ENCODE peak calls at places on chromosome 18, in five cellular contexts. F, Z, P, V and O are unnamed samples.

GRCh38 chr18:32974421-32975165 is 201.8 kb upstream of the KLHL14 start:
- DNase-seq in F (no peak), Z (no peak), P (no peak), V (no peak), O (no peak)

GRCh38 chr18:39604836-39605235 is 2039.2 kb upstream of the CELF4 start:
- DNase-seq in F (no peak), Z (no peak), P (no peak), V (peak), O (peak)

GRCh38 chr18:39692367-39693011 is 2126.9 kb upstream of the CELF4 start:
- DNase-seq in F (no peak), Z (no peak), P (no peak), V (no peak), O (no peak)

GRCh38 chr18:32177530-32177929 is 12.3 kb upstream of the MEP1B start:
- DNase-seq in F (no peak), Z (no peak), P (no peak), V (no peak), O (no peak)

GRCh38 chr18:49224130-49224529 is 236.3 kb downstream of the DYM start:
- DNase-seq in F (no peak), Z (no peak), P (no peak), V (no peak), O (no peak)

GRCh38 chr18:21306368-21306767 is 64.3 kb downstream of the GREB1L start:
- DNase-seq in F (no peak), Z (no peak), P (no peak), V (no peak), O (no peak)

GRCh38 chr18:35707674-35708073 is 126.1 kb downstream of the GALNT1 start:
- DNase-seq in F (no peak), Z (no peak), P (peak), V (no peak), O (no peak)

GRCh38 chr18:36392163-36392887 is 94.8 kb downstream of the FHOD3 start:
- DNase-seq in F (no peak), Z (no peak), P (no peak), V (no peak), O (no peak)

GRCh38 chr18:63762518-63762917 is 12.7 kb upstream of the SERPINB7 start:
- DNase-seq in F (no peak), Z (no peak), P (no peak), V (peak), O (peak)

GRCh38 chr18:24726727-24727539 is 266.5 kb downstream of the HRH4 start:
- DNase-seq in F (peak), Z (peak), P (peak), V (peak), O (peak)

GRCh38 chr18:36374262-36374661 is 76.7 kb downstream of the FHOD3 start:
- DNase-seq in F (no peak), Z (no peak), P (no peak), V (no peak), O (no peak)

GRCh38 chr18:11322006-11322405 is 172.6 kb upstream of the PIEZO2 start:
- DNase-seq in F (no peak), Z (no peak), P (no peak), V (no peak), O (no peak)

GRCh38 chr18:45670281-45670962 is 53.6 kb upstream of the SLC14A1 start:
- DNase-seq in F (no peak), Z (peak), P (no peak), V (peak), O (no peak)

GRCh38 chr18:3172081-3172480 is 47.7 kb downstream of the MYOM1 start:
- DNase-seq in F (no peak), Z (no peak), P (no peak), V (no peak), O (no peak)

GRCh38 chr18:7658701-7659100 is 91.6 kb downstream of the PTPRM start:
- DNase-seq in F (no peak), Z (no peak), P (no peak), V (no peak), O (no peak)

GRCh38 chr18:48733854-48734253 is 195.0 kb downstream of the CTIF start:
- DNase-seq in F (peak), Z (no peak), P (no peak), V (no peak), O (no peak)

GRCh38 chr18:80251700-80252099 is 4.4 kb upstream of the PARD6G start:
- DNase-seq in F (no peak), Z (no peak), P (no peak), V (no peak), O (no peak)

GRCh38 chr18:45004531-45004930 is 323.8 kb downstream of the SETBP1 start:
- DNase-seq in F (no peak), Z (no peak), P (no peak), V (no peak), O (no peak)

DNA sequence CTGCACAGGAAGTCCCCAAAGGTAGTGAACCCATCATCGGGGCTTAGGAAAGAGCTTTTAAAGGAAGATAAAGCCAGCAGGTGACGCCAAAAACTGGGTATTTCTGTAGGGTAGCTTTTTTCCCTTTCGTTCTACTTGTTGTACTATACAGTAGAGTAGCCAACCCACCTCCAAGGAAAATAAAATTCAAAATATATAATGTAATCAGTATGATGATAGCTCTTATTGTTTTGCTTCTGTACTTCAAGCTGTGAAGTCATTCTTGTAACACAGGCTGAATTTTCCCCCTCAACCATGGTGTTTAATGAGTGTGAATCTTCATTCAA is 112.1 kb downstream of the FAM210A start:
- DNase-seq in F (no peak), Z (no peak), P (no peak), V (no peak), O (no peak)
- H3K4me3 ChIP-seq in F (no peak), Z (no peak), P (no peak), V (no peak), O (no peak)

DNA sequence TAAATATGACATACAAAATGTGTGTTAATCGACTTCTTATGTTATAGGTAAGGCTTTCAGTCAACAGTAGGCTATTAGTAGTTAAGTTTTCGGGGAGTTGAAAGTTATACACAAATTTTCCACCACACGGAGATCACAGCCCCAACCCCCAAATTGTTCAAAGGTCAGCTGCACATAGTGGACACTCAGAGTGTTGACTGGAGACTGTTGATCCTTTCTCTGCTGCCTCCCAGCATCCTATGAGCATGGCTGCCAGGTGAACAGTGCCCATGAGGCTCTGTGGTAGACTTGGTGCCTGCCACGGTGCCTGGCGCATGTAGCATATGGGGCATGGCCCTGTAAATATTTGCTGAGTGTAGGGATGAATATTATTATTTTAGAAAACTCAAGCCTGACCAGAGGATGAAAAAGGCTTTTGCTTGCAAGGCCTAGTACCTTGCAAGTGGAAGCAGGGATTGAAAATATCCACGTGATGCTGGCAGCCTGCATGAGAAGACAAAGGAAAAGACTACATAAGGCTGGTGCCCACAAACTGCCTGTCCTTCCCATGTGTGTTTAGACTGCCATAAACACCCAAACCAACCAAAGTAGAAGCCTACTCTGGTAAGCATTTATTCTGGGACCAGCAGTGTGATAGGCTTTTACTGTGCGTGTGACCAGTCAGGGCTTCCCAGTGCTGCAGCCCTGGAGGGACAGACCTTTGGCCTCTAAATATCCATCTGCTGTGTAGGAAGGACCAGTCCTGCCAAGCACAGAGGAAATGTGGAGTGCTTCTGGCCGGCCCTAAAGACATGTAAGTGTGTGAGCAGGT is 226.1 kb downstream of the LDLRAD4 start:
- DNase-seq in F (no peak), Z (no peak), P (no peak), V (no peak), O (no peak)
- H3K4me3 ChIP-seq in F (no peak), Z (no peak), P (no peak), V (no peak), O (no peak)

DNA sequence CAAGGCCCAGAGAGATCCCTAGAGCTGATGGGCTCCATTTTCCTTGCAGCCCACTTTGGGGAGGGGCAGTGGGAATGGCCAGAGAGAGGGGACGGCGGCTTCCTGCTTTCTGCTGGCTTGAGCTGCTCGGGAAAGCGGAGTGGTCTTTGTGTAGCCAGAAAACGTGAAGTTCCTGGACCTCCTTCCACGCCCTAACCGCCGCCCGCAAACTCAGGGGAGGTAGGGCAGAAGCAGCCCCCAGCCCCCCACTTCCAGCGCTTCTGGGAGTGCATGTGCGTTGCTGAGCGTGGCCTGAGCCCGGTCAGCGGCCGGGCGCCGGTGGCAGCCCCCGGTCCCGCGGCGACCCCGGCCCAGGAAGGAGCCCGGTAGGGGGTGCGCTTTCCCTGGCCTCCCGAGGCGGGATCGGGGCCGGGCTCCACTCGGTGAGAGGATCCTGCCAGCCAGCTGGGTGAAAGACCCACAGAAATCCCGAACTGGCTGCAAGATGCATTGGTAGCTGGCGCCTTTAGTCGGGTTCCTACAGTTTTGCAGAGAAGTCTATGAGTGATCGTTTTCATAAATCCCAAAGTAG is 25.3 kb upstream of the BOD1L2 start:
- DNase-seq in F (no peak), Z (no peak), P (no peak), V (no peak), O (no peak)
- H3K4me3 ChIP-seq in F (no peak), Z (no peak), P (no peak), V (no peak), O (no peak)

DNA sequence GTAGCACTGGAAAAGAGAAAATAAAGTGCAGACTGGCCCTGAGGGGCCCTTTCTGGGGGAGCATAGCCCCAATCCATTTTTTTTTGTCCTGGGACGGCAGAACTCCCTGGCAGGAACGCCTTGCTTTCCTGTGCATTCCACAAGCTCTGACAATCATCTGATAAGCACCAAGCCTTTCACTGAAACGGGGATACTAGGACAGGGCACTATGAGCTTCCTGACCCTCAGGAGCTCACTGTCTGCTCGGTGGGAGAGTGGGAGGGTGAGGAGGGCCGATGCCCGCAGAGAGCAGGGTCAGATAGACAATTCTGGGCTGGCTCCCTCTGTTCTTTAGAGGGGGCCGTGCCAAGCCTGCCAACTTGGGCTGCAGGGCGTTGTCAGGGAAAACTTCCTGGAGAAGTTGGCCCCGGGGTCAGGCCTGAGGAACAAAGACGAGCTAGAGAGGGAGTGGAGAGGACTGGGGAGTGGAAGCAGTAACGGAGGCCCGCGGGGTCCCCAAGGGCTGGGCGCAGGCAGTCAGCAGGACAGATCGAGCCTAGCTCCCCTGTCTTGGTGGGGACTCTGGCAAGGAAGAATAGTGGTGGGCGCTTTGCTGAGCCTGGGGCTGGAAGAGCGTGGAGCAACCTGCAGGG is 82.0 kb downstream of the CTAGE1 start:
- DNase-seq in F (no peak), Z (no peak), P (no peak), V (no peak), O (no peak)
- H3K4me3 ChIP-seq in F (no peak), Z (no peak), P (no peak), V (no peak), O (no peak)

DNA sequence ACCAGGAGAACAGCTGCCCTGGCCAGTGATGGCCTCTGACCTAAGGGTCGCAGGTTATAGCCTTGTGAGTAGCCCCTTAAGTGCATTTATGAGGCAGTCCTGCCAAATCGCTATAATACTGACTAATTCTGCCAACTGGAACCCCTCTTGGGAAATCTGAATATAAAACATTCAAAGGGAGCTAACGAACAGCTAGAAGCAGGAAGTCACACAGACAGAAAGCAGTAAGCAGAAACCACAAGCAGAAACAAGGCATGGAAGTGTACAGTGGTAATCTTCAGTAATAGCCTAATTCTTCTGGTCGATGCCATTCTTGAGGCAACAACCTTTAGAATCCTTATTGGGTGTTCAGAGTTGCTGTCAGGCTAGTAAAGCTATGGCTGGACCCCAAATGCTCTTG is 521.3 kb downstream of the METTL4 start:
- DNase-seq in F (no peak), Z (no peak), P (no peak), V (no peak), O (peak)
- H3K4me3 ChIP-seq in F (no peak), Z (no peak), P (no peak), V (no peak), O (no peak)

GRCh38 chr18:76814256-76814655 is 8.1 kb upstream of the ZNF236 start:
- DNase-seq in F (no peak), Z (no peak), P (no peak), V (no peak), O (no peak)

GRCh38 chr18:76821356-76821874 is 942 bp upstream of the ZNF236 start:
- DNase-seq in F (no peak), Z (no peak), P (no peak), V (no peak), O (no peak)

GRCh38 chr18:76819411-76820136 is 2.8 kb upstream of the ZNF236 start:
- DNase-seq in F (no peak), Z (no peak), P (no peak), V (no peak), O (no peak)

GRCh38 chr18:76816127-76816526 is 6.2 kb upstream of the ZNF236 start:
- DNase-seq in F (no peak), Z (no peak), P (no peak), V (no peak), O (no peak)

GRCh38 chr18:76817888-76818611 is 4.3 kb upstream of the ZNF236 start:
- DNase-seq in F (no peak), Z (no peak), P (no peak), V (no peak), O (no peak)
- H3K4me3 ChIP-seq in F (no peak), Z (no peak), P (no peak), V (no peak), O (no peak)

DNA sequence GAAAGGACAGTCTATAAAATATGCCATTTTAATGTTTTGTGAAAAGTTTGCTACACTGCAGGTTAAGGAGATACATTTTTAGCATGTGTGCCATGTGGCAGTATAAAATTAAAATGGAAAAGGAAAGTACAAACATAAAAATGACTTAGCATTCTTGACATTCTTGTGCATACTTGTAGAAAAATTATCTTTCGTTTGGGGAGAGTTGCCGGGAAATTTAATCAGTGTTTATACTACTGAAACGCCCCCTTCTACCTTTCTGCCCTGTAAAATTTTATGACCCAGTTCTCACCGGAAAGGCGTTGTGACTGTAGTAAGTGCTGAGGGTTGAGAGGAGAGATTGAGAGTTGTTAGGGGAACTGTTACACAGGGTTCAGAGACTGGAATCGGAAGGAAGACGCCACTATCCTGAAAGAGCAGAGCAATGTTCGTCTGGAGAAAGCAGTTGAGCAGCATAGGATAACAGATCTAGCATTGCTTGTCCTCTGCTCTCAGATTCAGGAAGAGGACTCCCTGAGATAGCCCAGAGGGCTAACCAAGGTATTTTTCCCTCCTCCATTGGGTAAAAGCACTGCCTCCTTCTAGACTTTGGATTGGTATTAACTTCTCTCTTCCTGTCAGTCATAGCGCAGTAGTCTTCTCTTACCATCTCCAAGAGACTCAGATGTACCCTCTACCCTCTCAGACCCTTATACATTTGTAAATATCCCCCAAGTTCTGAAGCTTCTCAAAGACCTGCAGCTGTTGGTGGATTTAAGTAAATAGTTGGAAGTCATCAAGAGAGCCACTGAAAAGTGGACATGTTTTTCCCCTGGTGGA is 2.7 kb downstream of the CDH20 start:
- DNase-seq in F (no peak), Z (no peak), P (no peak), V (no peak), O (no peak)
- H3K4me3 ChIP-seq in F (no peak), Z (no peak), P (no peak), V (no peak), O (no peak)